ENCODE peak calls at places on chromosome 6, in nine cellular contexts. N is progenitor cell of endocrine pancreas, X is kidney epithelial cell, U is pancreas, R is GM06990, L is HCT116, W is fibroblast of mammary gland, O is A549, D is fibroblast of lung. C is an unnamed sample.

GRCh38 chr6:42744351-42744890 is 1.5 kb downstream of the TBCC start:
- DNase-seq in W (no peak), O (no peak), U (no peak), L (no peak), X (no peak), R (no peak), N (no peak), D (no peak), C (no peak)

GRCh38 chr6:13272131-13273046 is 55.9 kb downstream of the TBC1D7 start:
- DNase-seq in L (no peak), U (no peak), N (no peak), O (no peak), W (no peak), R (peak), X (peak), D (peak), C (no peak)

GRCh38 chr6:21987501-21987957 is 309.3 kb downstream of the PRL start:
- DNase-seq in W (peak), N (no peak), D (peak), O (peak), U (no peak), L (peak), X (peak), R (peak), C (peak)

GRCh38 chr6:157760589-157761330 is 62.3 kb upstream of the SNX9 start:
- DNase-seq in X (peak), O (peak), L (no peak), W (peak), R (no peak), N (no peak), D (peak), U (no peak), C (peak)

GRCh38 chr6:29552512-29553051 is 7.0 kb downstream of the UBD start:
- DNase-seq in N (no peak), W (peak), X (no peak), O (peak), L (peak), R (no peak), D (peak), U (no peak), C (peak)

GRCh38 chr6:24788031-24788665 is 10.6 kb downstream of the ARMH2 start:
- DNase-seq in O (no peak), W (peak), L (no peak), R (no peak), X (no peak), U (no peak), N (no peak), D (peak), C (peak)

GRCh38 chr6:45923831-45924391 is 91.7 kb downstream of the CLIC5 start:
- DNase-seq in U (no peak), N (no peak), O (no peak), L (no peak), D (peak), R (peak), W (peak), X (no peak), C (peak)

GRCh38 chr6:169638388-169638787 is 63.4 kb downstream of the WDR27 start:
- DNase-seq in N (no peak), R (no peak), D (no peak), O (no peak), X (no peak), U (no peak), L (no peak), W (no peak), C (no peak)

GRCh38 chr6:93621400-93621799 is 202.0 kb upstream of the EPHA7 start:
- DNase-seq in O (no peak), W (no peak), R (no peak), U (no peak), L (no peak), D (no peak), N (no peak), X (no peak), C (no peak)

GRCh38 chr6:33622456-33623431 is 1.6 kb downstream of the ITPR3 start:
- DNase-seq in N (no peak), X (no peak), O (no peak), U (peak), R (no peak), L (no peak), W (peak), D (no peak), C (peak)

GRCh38 chr6:11711644-11711993 is 67.0 kb downstream of the ADTRP start:
- DNase-seq in X (no peak), W (peak), R (peak), O (no peak), U (no peak), D (peak), N (no peak), L (no peak), C (peak)

GRCh38 chr6:39333626-39334025 is 11.1 kb upstream of the KCNK16 start:
- DNase-seq in W (no peak), N (no peak), D (no peak), L (no peak), U (no peak), O (no peak), X (no peak), R (no peak), C (no peak)

GRCh38 chr6:22141271-22141745 is 155.5 kb downstream of the PRL start:
- DNase-seq in D (peak), R (no peak), W (no peak), U (no peak), O (peak), L (no peak), N (no peak), X (no peak), C (no peak)

GRCh38 chr6:47335456-47335855 is 25.8 kb upstream of the TNFRSF21 start:
- DNase-seq in L (no peak), U (no peak), D (no peak), X (no peak), W (no peak), O (no peak), R (no peak), N (no peak), C (no peak)

GRCh38 chr6:161639772-161640171 is 365.9 kb upstream of the AGPAT4 start:
- DNase-seq in O (no peak), R (no peak), U (no peak), D (peak), L (no peak), N (no peak), X (no peak), W (no peak), C (no peak)

GRCh38 chr6:131519670-131520436 is 53.2 kb upstream of the ARG1 start:
- DNase-seq in N (no peak), O (peak), D (peak), U (no peak), L (peak), X (peak), W (peak), R (no peak), C (peak)

GRCh38 chr6:85287654-85288053 is 162.2 kb upstream of the NT5E start:
- DNase-seq in X (no peak), R (no peak), D (no peak), O (no peak), N (no peak), U (no peak), W (no peak), L (no peak), C (no peak)

GRCh38 chr6:85287158-85287557 is 162.7 kb upstream of the NT5E start:
- DNase-seq in N (no peak), R (no peak), X (no peak), W (no peak), D (no peak), O (no peak), U (no peak), L (no peak), C (no peak)

GRCh38 chr6:85285934-85286333 is 163.9 kb upstream of the NT5E start:
- DNase-seq in X (no peak), D (no peak), U (no peak), W (no peak), O (no peak), L (no peak), N (no peak), R (no peak), C (no peak)

DNA sequence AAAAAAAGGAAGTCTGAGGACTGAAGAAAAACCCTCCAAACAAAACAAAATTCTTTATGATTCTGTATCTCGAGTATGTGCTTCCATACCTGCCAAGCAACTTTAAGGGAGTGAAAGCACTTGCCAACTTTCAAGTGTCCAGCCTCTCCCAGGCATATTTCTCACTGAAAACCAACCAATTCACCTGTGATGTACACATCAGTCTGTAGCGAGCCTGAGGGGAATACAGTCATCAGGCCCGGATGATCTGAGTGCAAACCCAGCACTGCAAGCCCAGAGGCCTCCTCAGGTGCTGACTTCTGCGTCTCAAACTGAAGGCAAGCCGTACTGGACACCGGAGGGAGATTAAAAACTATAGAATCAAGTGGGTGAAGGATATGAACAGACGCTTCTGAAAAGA is 164.7 kb upstream of the NT5E start:
- DNase-seq in D (no peak), N (no peak), L (no peak), R (no peak), O (no peak), U (no peak), W (no peak), X (no peak), C (peak)
- TF ChIP-seq CTCF in D (no peak), N (no peak), L (no peak), R (no peak), O (no peak), U (no peak), W (no peak), X (no peak), C (no peak)

DNA sequence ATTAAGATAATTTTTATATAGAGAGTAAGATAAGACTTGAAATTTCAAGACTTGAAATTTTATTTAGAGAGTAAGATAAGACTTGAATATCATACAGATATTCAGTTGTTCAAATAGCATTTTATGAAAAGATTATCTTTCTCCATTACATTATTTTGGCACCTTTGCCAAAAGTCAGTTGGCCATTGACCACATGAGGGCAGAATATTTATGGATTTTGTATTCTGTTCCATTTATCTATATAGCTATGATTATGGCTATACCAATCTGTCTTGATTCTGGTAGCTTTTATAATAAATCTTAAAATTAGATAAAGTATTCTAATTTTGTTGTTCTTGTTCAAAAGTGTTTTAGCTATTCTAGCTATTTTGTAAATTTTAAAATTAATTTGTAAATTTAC is 537.9 kb upstream of the GJE1 start:
- DNase-seq in W (no peak), L (no peak), R (no peak), D (no peak), U (no peak), N (no peak), X (no peak), O (no peak), C (no peak)
- TF ChIP-seq CTCF in W (peak), L (peak), R (no peak), D (peak), U (no peak), N (no peak), X (no peak), O (no peak), C (no peak)

DNA sequence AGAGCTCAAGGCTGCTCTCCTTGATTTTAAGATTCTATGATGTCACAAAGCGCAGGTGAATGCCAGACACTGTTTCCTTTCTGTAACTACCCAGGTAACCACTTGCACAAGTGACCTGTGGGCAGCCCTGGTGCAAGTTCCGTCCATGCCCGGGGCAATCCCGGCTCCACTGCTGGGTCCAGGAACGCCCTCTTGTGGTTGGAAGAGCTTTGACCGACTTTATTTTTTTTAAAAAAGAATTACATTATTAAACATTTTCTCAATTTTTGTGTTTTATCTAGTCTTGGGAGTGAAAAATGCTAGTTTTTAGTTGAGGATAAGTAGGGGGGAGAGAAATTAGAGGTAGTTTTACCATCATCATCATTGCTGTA is 695.2 kb downstream of the QKI start:
- DNase-seq in O (no peak), X (no peak), L (no peak), N (no peak), U (no peak), D (peak), W (no peak), R (no peak), C (peak)
- TF ChIP-seq CTCF in O (peak), X (peak), L (peak), N (peak), U (no peak), D (peak), W (peak), R (peak), C (no peak)

DNA sequence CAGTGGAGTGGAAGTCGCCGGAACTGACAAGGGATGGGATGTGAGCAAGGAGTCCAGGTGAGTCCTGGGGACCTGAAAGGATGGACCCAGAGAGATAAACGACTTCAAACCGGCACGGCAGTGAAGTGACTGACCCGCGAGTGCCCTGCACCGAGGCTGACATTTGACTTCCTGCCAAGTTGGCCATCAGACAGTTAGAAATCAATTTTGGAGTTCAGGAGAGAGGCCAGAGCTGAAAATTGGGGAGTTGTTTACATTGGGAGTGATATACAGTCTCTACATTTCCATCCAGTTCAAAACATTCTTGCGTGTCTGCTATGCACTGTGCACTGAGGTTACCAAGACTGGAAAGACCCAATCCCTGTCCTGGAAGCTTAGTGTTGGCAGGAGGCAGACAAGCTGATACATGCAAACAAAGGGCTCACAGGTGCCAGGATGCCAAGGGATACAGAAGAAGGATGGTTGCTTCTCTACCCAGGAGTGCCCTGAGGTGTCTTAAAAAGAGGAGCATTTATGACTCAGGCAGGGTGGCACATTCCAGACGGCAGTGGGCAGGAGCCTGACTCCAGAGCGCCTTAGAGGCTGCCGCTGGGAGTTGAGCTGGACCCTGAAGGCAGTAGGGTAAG is 186.6 kb downstream of the MTHFD1L start:
- DNase-seq in U (no peak), L (peak), W (no peak), O (no peak), X (no peak), N (no peak), R (no peak), D (no peak), C (peak)
- TF ChIP-seq CTCF in U (no peak), L (no peak), W (no peak), O (no peak), X (peak), N (no peak), R (no peak), D (no peak), C (peak)

DNA sequence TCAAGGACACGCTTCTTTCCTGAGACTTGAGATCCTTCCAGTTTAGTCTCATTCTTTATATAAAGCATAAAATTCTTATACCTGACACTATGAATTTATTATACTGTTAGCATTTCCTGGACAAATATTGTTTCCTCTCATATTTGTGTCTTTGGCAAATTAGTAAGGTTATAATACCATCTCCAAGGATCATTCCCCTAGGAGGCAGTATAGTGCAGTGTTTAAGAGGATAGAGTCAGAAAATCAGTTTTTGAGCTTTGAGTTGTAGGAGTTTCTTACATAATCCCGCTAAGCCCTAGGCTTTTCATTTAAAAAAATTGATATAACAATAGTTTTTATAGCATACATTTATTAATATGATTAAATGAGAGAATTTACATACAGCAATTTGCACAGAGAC is 510.8 kb downstream of the TENT5A start:
- DNase-seq in D (peak), U (no peak), X (no peak), R (no peak), N (no peak), O (peak), L (peak), W (peak), C (peak)
- TF ChIP-seq CTCF in D (peak), U (no peak), X (peak), R (no peak), N (peak), O (no peak), L (peak), W (peak), C (peak)

DNA sequence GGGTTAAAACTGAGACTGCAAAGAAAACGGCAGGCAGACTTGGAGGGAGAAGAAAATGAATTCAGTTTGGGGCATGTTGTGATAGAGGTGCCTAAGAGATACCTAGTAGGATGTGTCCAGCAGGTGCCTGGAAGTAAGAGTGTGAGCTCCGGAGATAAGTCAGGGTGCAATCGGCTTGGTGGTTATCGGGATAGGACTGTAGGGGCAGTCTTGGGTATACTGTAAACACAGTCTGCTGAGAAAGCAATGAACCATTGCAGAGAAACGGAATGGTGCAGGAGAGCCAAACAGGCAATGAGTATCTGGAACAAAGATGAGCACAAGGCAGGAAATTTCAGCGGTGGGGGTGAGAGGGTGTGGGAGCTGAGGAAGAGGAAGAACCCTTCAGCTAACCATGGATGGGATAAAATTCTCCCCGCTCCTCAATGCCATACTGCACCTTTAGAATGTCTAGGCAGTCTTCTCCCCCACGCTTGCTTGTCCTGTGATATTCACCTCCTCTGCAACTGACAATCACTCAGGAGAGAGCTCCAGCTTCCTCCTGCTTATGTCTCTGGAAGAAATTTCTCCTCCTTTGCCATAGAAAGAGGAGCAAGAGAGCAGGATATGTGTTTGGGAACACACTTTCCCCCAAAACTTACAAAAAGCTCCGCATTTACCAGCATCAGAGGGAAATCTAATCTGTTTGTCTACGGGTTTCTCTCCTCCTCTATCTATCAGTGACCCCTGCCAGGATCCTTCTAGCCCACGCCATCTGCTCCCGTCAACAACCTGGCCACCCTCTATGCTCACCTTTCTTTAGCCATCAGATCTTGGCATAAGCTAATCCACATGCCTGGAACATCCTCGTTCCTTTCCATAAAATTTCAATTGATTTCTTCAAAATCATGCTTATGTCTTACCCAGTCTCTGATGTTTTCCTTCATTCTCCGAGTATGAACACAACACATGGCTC is 381.7 kb upstream of the JARID2 start:
- DNase-seq in N (no peak), R (no peak), L (no peak), W (peak), X (no peak), O (no peak), D (no peak), U (no peak), C (no peak)
- TF ChIP-seq CTCF in N (no peak), R (no peak), L (no peak), W (no peak), X (peak), O (no peak), D (no peak), U (no peak), C (no peak)

GRCh38 chr6:84779380-84779779 is 15.0 kb upstream of the TBX18 start:
- DNase-seq in O (no peak), X (no peak), N (no peak), L (no peak), U (no peak), D (no peak), W (no peak), R (no peak), C (no peak)
- TF ChIP-seq CTCF in O (no peak), X (peak), N (no peak), L (peak), U (no peak), D (peak), W (peak), R (no peak), C (peak)